ENCODE peak calls at places on chromosomes 11 and 22, in five cellular contexts. V is activated CD4-positive, alpha-beta T cell treated with anti-CD3 and anti-CD28 coated beads for 36 hours; M is effector CD4-positive, alpha-beta T cell; C is fibroblast of pulmonary artery; U is activated T-cell treated with anti-CD3 and anti-CD28 coated beads for 48 hours. B is an unnamed sample.

GRCh38 chr11:85759915-85760314 is 51.0 kb downstream of the SYTL2 start:
- DNase-seq in M (no peak), C (peak; percentile 57), V (no peak), U (no peak), B (peak; percentile 83)

GRCh38 chr11:68002943-68003845 is 703 bp downstream of the UNC93B1 start:
- DNase-seq in C (no peak), U (peak; percentile 35), V (peak; percentile 68), M (peak; percentile 50), B (no peak)

GRCh38 chr11:96054870-96055705 is 131.2 kb upstream of the MTMR2 start:
- DNase-seq in V (no peak), M (no peak), C (peak; percentile 66), U (no peak), B (no peak)

GRCh38 chr22:19759994-19760651 is 455 bp upstream of the TBX1 start:
- DNase-seq in M (no peak), V (no peak), C (no peak), U (no peak), B (no peak)

GRCh38 chr22:39449708-39450107 is 7.1 kb upstream of the MGAT3 start:
- DNase-seq in C (no peak), U (no peak), M (no peak), V (no peak), B (no peak)

GRCh38 chr22:46578824-46579561 is 41.2 kb upstream of the GRAMD4 start:
- DNase-seq in V (no peak), U (no peak), C (peak; percentile 37), M (no peak), B (no peak)

GRCh38 chr22:48710410-48710809 is 1117.3 kb downstream of the BRD1 start:
- DNase-seq in C (no peak), M (no peak), U (no peak), V (no peak), B (no peak)

GRCh38 chr11:17351171-17351509 is 460 bp upstream of the NCR3LG1 start:
- DNase-seq in V (no peak), U (no peak), C (no peak), M (no peak), B (no peak)

GRCh38 chr11:6825333-6825744 is 20.1 kb upstream of the OR10A5 start:
- DNase-seq in M (no peak), V (peak; percentile 34), U (no peak), C (peak; percentile 29), B (no peak)

GRCh38 chr11:63944987-63945386 is 6.2 kb downstream of the NAA40 start:
- DNase-seq in C (no peak), U (no peak), M (no peak), V (no peak), B (no peak)

GRCh38 chr11:19890308-19890707 is 177.7 kb downstream of the NAV2 start:
- DNase-seq in U (no peak), M (no peak), C (peak; percentile 80), V (no peak), B (peak; percentile 95)

GRCh38 chr11:130071211-130071712 is 1.6 kb downstream of the APLP2 start:
- DNase-seq in C (peak; percentile 22), U (no peak), M (no peak), V (no peak), B (no peak)

GRCh38 chr22:49659281-49659923 is 168.3 kb downstream of the BRD1 start:
- DNase-seq in U (no peak), C (no peak), M (no peak), V (no peak), B (no peak)

GRCh38 chr11:75465701-75466531 is 32.9 kb upstream of the KLHL35 start:
- DNase-seq in V (no peak), M (no peak), U (no peak), C (peak; percentile 33), B (peak; percentile 62)

GRCh38 chr22:25127274-25127673 is 72.4 kb upstream of the CRYBB3 start:
- DNase-seq in C (no peak), U (no peak), V (no peak), M (no peak), B (no peak)

GRCh38 chr22:50720301-50720845 is 17.6 kb upstream of the ACR start:
- DNase-seq in V (no peak), M (no peak), C (no peak), U (no peak), B (no peak)

GRCh38 chr11:69657911-69658605 is 17.1 kb downstream of the LTO1 start:
- DNase-seq in V (no peak), M (no peak), C (peak; percentile 37), U (no peak), B (no peak)

GRCh38 chr11:72813740-72814138 is 472 bp upstream of the ATG16L2 start:
- DNase-seq in V (peak; percentile 88), C (peak; percentile 75), M (no peak), U (peak; percentile 81), B (peak; percentile 55)

GRCh38 chr11:65293909-65294381 is 20.7 kb upstream of the CDC42EP2 start:
- DNase-seq in U (no peak), V (no peak), M (no peak), C (peak; percentile 30), B (no peak)

GRCh38 chr22:39179841-39180335 is 27.4 kb upstream of the CBX7 start:
- DNase-seq in M (no peak), V (no peak), C (no peak), U (no peak), B (no peak)

GRCh38 chr11:12148466-12148865 is 38.1 kb downstream of the MICAL2 start:
- DNase-seq in M (no peak), C (no peak), V (no peak), U (no peak), B (peak; percentile 1)

GRCh38 chr22:28759861-28760560 is 12.5 kb upstream of the CCDC117 start:
- DNase-seq in M (no peak), V (no peak), C (no peak), U (no peak), B (no peak)

GRCh38 chr11:58905141-58905715 is 34.1 kb upstream of the GLYATL1 start:
- DNase-seq in M (no peak), V (no peak), C (peak; percentile 49), U (no peak), B (no peak)

GRCh38 chr11:27398413-27398780 is 35.4 kb upstream of the CCDC34 start:
- DNase-seq in V (no peak), C (no peak), M (no peak), U (no peak), B (no peak)

GRCh38 chr11:46513934-46514342 is 79.9 kb downstream of the AMBRA1 start:
- DNase-seq in M (no peak), U (no peak), V (no peak), C (peak; percentile 84), B (peak; percentile 32)

B was measured in NCI-H226.